ENCODE peak calls at places on chromosome 20, in eight cellular contexts. X, M, Z, W, R, O, T and K are unnamed samples.

GRCh38 chr20:44703183-44703925 is 11.8 kb upstream of the CCN5 start:
- DNase-seq in X (no peak), R (no peak), M (no peak), W (no peak), Z (no peak), O (no peak), T (no peak), K (no peak)

GRCh38 chr20:40657526-40657925 is 31.5 kb downstream of the MAFB start:
- DNase-seq in Z (no peak), R (no peak), X (no peak), T (no peak), M (no peak), O (no peak), W (peak; percentile 34), K (no peak)

GRCh38 chr20:36202891-36203338 is 33.4 kb upstream of the AAR2 start:
- DNase-seq in O (peak; percentile 88), M (peak; percentile 61), R (no peak), Z (no peak), T (peak; percentile 89), X (peak; percentile 70), W (peak; percentile 65), K (peak; percentile 87)

GRCh38 chr20:43843096-43843964 is 71.3 kb upstream of the TOX2 start:
- DNase-seq in R (no peak), M (no peak), Z (peak; percentile 60), O (no peak), X (peak; percentile 11), T (no peak), W (no peak), K (no peak)

GRCh38 chr20:64109831-64110391 is 2.5 kb upstream of the NPBWR2 start:
- DNase-seq in Z (no peak), M (no peak), W (no peak), O (peak; percentile 0), T (no peak), R (no peak), X (no peak), K (peak; percentile 88)

GRCh38 chr20:62938105-62938888 is at the start of gene GID8:
- DNase-seq in O (peak; percentile 65), T (peak; percentile 38), X (peak; percentile 54), M (peak; percentile 45), R (no peak), Z (no peak), W (peak; percentile 56), K (peak; percentile 46)

GRCh38 chr20:15498926-15499325 is 1074.3 kb downstream of the KIF16B start:
- DNase-seq in T (no peak), R (no peak), X (no peak), M (no peak), W (no peak), Z (no peak), O (no peak), K (no peak)

GRCh38 chr20:62522748-62523396 is 47.1 kb upstream of the GATA5 start:
- DNase-seq in R (no peak), X (no peak), O (no peak), Z (no peak), T (no peak), M (no peak), W (no peak), K (no peak)

GRCh38 chr20:18639501-18639979 is 51.7 kb downstream of the DTD1 start:
- DNase-seq in M (no peak), T (no peak), R (no peak), X (no peak), O (no peak), Z (no peak), W (no peak), K (no peak)

GRCh38 chr20:4601630-4602296 is 119.9 kb upstream of the PRND start:
- DNase-seq in O (no peak), T (no peak), R (no peak), M (peak; percentile 85), X (no peak), Z (no peak), W (peak; percentile 72), K (peak; percentile 94)

GRCh38 chr20:16922834-16923233 is 174.7 kb downstream of the OTOR start:
- DNase-seq in R (no peak), W (no peak), M (no peak), Z (peak; percentile 50), O (no peak), X (no peak), T (no peak), K (no peak)

GRCh38 chr20:43751167-43752050 is 24.6 kb upstream of the GTSF1L start:
- DNase-seq in O (no peak), T (no peak), R (peak; percentile 55), X (no peak), W (no peak), Z (no peak), M (no peak), K (no peak)

GRCh38 chr20:19384940-19385339 is 172.5 kb downstream of the SLC24A3 start:
- DNase-seq in T (no peak), X (no peak), R (no peak), O (no peak), M (no peak), Z (no peak), W (no peak), K (no peak)

GRCh38 chr20:50588034-50588736 is 78.0 kb downstream of the PTPN1 start:
- DNase-seq in R (no peak), X (peak; percentile 82), O (peak; percentile 88), Z (no peak), T (peak; percentile 90), M (peak; percentile 13), W (peak; percentile 71), K (peak; percentile 91)

GRCh38 chr20:52622086-52622485 is 350.1 kb upstream of the TSHZ2 start:
- DNase-seq in T (no peak), R (no peak), O (no peak), Z (no peak), M (no peak), X (no peak), W (no peak), K (no peak)